ENCODE peak calls at places on chromosomes 13 and 19, in six cellular contexts. C, I, S, M, X and W are unnamed samples.
A peak's percentile ranks its signal among the peaks of the same experiment; 100 is the strongest.

GRCh38 chr13:18235756-18236527 is 945.7 kb downstream of the TUBA3C start:
- DNase-seq in C (no peak), I (no peak), S (no peak), M (no peak), X (no peak), W (no peak)

GRCh38 chr13:48233097-48233885 is at the start of gene ITM2B:
- DNase-seq in C (peak; percentile 65), I (no peak), S (peak; percentile 80), M (peak; percentile 93), X (peak; percentile 79), W (peak; percentile 81)

GRCh38 chr13:34349091-34349722 is 531.3 kb downstream of the RFC3 start:
- DNase-seq in C (peak; percentile 89), I (no peak), S (peak; percentile 77), M (no peak), X (peak; percentile 96), W (peak; percentile 77)

GRCh38 chr19:15836345-15836594 is 20.8 kb upstream of the OR10H1 start:
- DNase-seq in C (peak; percentile 8), I (peak; percentile 23), S (no peak), M (no peak), X (no peak), W (no peak)

GRCh38 chr13:50162001-50162400 is 146.8 kb downstream of the KCNRG start:
- DNase-seq in C (peak; percentile 44), I (no peak), S (no peak), M (no peak), X (no peak), W (no peak)

GRCh38 chr13:112879283-112879833 is 89.7 kb upstream of the MCF2L start:
- DNase-seq in C (peak; percentile 45), I (no peak), S (no peak), M (peak; percentile 53), X (peak; percentile 25), W (no peak)

GRCh38 chr13:33090755-33091454 is 74.7 kb downstream of the KL start:
- DNase-seq in C (no peak), I (no peak), S (no peak), M (no peak), X (no peak), W (no peak)

GRCh38 chr19:51246153-51246552 is 4.7 kb upstream of the SIGLECL1 start:
- DNase-seq in C (peak; percentile 1), I (no peak), S (no peak), M (no peak), X (peak; percentile 41), W (no peak)

GRCh38 chr13:24654741-24655140 is 25.5 kb upstream of the ATP12A start:
- DNase-seq in C (peak; percentile 51), I (no peak), S (no peak), M (no peak), X (peak; percentile 47), W (no peak)

GRCh38 chr13:110133425-110134235 is 173.3 kb downstream of the COL4A1 start:
- DNase-seq in C (no peak), I (no peak), S (no peak), M (no peak), X (no peak), W (no peak)

GRCh38 chr13:93147293-93147645 is 79.3 kb upstream of the GPC6 start:
- DNase-seq in C (no peak), I (no peak), S (no peak), M (no peak), X (no peak), W (no peak)

GRCh38 chr13:93140912-93141311 is 85.7 kb upstream of the GPC6 start:
- DNase-seq in C (no peak), I (no peak), S (no peak), M (no peak), X (no peak), W (no peak)

GRCh38 chr13:93145199-93145598 is 81.4 kb upstream of the GPC6 start:
- DNase-seq in C (no peak), I (no peak), S (no peak), M (no peak), X (no peak), W (no peak)

GRCh38 chr13:93146584-93147292 is 79.9 kb upstream of the GPC6 start:
- DNase-seq in C (peak; percentile 90), I (no peak), S (no peak), M (no peak), X (peak; percentile 88), W (no peak)

DNA sequence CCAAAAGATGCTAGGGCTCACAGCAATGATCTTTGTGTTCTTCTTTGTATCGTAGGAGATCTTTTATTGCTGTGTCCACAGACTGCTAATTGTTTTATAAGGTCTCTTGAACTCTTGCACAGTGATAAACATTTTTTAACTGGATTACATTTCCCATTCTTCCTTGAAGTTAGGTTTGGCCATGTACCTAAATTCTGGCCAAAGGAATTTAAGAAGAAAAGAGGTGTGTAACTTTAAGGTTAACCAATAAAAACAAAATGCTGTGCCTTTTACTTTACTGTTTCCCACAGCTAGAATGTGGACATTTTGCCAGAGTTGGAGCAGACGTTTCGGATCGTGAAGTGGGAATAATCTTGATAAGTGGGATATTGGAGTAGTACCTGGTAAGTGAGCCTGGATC is 82.6 kb upstream of the GPC6 start:
- DNase-seq in C (no peak), I (no peak), S (no peak), M (no peak), X (no peak), W (no peak)
- TF ChIP-seq CTCF in C (no peak), I (no peak), S (no peak), M (no peak), X (no peak), W (no peak)

DNA sequence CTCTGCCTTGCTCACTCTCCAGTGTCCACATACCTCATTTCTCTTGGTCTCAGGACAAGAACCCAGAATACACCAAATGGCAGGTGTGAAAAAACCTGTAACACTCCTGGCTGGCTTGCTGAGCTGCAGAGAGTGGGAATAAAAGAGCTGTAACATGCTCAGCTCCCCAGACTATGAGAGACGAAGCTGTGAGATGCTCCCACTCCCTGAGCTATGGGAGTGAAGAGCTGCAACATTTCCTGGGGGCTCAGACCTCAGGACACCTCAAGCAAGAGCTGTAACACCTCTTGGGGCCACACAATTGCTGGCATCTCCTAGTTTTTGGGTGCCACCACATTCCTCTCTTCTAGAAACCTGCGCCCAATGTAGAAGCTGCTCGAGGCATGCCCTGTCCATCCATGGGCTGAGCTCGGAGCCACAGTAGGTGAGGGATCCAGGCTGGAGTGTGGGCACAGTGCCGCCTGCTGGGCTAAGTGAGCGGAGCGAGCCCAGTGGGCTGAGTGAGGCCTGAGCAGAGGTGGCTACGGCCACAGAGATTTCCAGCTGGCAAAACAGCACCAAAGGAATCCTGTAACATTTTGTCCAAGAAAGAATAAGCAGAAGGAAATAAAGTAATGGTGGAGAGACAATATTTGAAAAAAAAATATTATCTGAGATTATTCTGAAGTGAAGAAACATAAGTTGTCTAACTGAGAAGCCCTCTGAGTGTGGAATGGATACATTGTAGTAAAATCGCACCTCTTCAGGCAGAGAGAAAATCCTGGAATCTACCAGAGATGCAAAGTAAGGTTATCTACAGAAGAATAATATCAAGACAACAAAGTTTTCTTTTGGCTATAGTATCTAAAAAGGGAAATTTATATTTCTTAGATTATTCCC is 186.2 kb upstream of the PCDH9 start:
- DNase-seq in C (peak; percentile 29), I (no peak), S (no peak), M (peak; percentile 58), X (peak; percentile 64), W (no peak)
- TF ChIP-seq CTCF in C (peak; percentile 73), I (no peak), S (peak; percentile 42), M (no peak), X (peak; percentile 88), W (no peak)

DNA sequence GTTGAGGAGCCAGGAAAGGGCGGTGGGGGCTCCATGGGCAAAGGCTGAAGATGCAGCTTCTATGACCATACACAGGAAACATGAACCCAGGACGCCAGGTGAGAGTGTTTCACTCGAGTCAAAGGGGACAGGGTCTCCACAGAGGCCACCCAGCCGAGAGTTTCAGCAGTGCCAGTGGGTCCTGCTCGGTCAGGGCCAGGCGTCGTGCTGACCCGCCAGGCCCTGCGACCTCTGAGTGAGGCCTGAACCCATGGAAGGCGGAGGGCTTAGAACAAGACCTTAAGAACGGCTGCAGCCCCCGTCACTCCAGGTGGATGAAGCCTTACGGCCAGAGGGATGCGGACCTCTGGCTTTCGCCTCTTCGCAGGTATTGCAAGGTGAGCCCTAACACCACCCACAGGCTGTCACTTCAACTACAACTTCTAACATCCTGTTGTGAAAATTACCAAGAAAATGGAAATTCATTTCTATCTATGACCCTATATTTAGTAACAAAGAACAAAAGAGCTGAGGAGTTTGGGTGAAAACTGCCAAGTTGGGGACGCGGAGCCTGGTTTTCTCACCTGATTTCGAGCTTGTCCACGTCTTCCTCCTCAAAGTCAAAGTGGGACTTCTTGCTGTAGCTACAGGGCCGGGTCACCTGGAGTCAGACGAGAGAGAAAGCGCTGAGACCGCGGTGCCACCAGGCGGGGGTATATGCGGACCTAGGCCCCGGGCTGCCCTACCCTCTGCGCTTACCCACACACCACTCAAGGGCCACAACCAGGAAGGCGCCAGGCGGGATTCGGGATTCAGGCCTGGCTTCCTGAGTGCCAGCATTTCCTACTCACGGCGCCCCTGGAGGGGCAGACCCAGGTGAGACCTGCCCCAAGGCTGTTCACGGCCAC is 50.1 kb upstream of the C13orf46 start:
- DNase-seq in C (no peak), I (no peak), S (no peak), M (no peak), X (no peak), W (no peak)
- TF ChIP-seq CTCF in C (no peak), I (no peak), S (no peak), M (no peak), X (no peak), W (no peak)

GRCh38 chr19:47674548-47674947 is 38.7 kb upstream of the EHD2 start:
- DNase-seq in C (no peak), I (no peak), S (no peak), M (no peak), X (no peak), W (no peak)

GRCh38 chr19:47675271-47675670 is 38.0 kb upstream of the EHD2 start:
- DNase-seq in C (no peak), I (no peak), S (no peak), M (no peak), X (no peak), W (no peak)

GRCh38 chr19:47676811-47677210 is 36.4 kb upstream of the EHD2 start:
- DNase-seq in C (no peak), I (no peak), S (no peak), M (no peak), X (no peak), W (no peak)

GRCh38 chr19:47673426-47673825 is 39.8 kb upstream of the EHD2 start:
- DNase-seq in C (no peak), I (no peak), S (no peak), M (no peak), X (no peak), W (no peak)

DNA sequence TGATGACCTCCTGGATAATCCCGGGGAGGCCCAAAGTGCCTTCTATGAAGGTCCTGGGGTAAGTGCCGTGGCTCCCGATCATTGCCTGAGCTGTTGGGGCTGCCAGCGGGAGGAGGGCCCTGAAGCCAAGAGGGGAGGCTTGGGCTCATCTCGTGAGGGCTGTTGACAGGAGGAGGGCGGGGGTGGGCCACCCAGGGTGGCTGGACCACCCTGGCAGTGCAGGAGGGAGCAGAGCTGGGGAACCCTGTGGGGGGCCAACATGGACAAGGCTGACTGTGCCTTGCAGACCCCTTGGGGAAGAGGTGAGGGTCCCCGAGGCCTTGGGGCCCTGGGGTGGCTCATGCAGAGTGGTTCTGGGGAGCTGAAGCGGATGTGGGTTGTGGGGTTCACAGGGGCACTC is 37.4 kb upstream of the EHD2 start:
- DNase-seq in C (no peak), I (no peak), S (no peak), M (no peak), X (no peak), W (no peak)
- TF ChIP-seq CTCF in C (no peak), I (no peak), S (no peak), M (no peak), X (no peak), W (no peak)